ENCODE peak calls at places on chromosomes 13 and 19, in five cellular contexts. F is AG04450; O is right lobe of liver; D is keratinocyte; P is CD4-positive, alpha-beta T cell. L is an unnamed sample. For H3K9me3, the result is how much of the 10 kb centered on the place peaks cover.

GRCh38 chr19:41755328-41755913 is at the start of gene CEACAM6:
- DNase-seq in O (no peak), P (no peak), D (no peak), F (no peak), L (no peak)

GRCh38 chr19:35501684-35502083 is 11.4 kb upstream of the KRTDAP start:
- DNase-seq in P (no peak), F (no peak), O (no peak), D (no peak), L (no peak)

GRCh38 chr19:29680937-29681336 is 15.7 kb downstream of the PLEKHF1 start:
- DNase-seq in F (no peak), D (no peak), P (no peak), O (no peak), L (no peak)

GRCh38 chr13:25286308-25286968 is 850 bp downstream of the MTMR6 start:
- DNase-seq in D (no peak), F (no peak), O (peak), P (peak), L (peak)

GRCh38 chr19:41696402-41697197 is 8.5 kb upstream of the CEACAM7 start:
- DNase-seq in F (no peak), D (no peak), O (no peak), P (no peak), L (no peak)

GRCh38 chr13:70353096-70353495 is 244.8 kb upstream of the KLHL1 start:
- DNase-seq in F (no peak), D (no peak), P (no peak), O (no peak), L (no peak)

GRCh38 chr13:54185785-54186184 is 1157.2 kb downstream of the OLFM4 start:
- DNase-seq in D (no peak), O (no peak), P (no peak), F (no peak), L (no peak)

GRCh38 chr19:38142176-38143035 is 81.6 kb downstream of the DPF1 start:
- DNase-seq in P (peak), D (no peak), F (no peak), O (no peak), L (peak)

GRCh38 chr13:28718538-28719226 is at the start of gene SLC46A3:
- DNase-seq in O (peak), P (peak), D (peak), F (peak), L (peak)

GRCh38 chr13:50238922-50239321 is 223.7 kb downstream of the KCNRG start:
- DNase-seq in P (no peak), D (no peak), F (no peak), O (no peak), L (no peak)

GRCh38 chr19:6987850-6988249 is 33.4 kb downstream of the MBD3L2B start:
- DNase-seq in F (no peak), O (no peak), P (no peak), D (no peak), L (no peak)

GRCh38 chr19:6983448-6983847 is 37.8 kb downstream of the MBD3L2B start:
- DNase-seq in P (no peak), F (no peak), O (no peak), D (no peak), L (no peak)

GRCh38 chr19:6988257-6988656 is 33.0 kb downstream of the MBD3L2B start:
- DNase-seq in P (no peak), F (no peak), D (no peak), O (no peak), L (no peak)
- H3K9me3 ChIP-seq in P (under half), F (under half), D (under half), O (under half), L (under half)

GRCh38 chr19:4369109-4369887 is 25.9 kb downstream of the MPND start:
- DNase-seq in O (no peak), D (peak), P (peak), F (no peak), L (peak)
- H3K9me3 ChIP-seq in O (under half), D (under half), P (under half), F (under half), L (under half)

DNA sequence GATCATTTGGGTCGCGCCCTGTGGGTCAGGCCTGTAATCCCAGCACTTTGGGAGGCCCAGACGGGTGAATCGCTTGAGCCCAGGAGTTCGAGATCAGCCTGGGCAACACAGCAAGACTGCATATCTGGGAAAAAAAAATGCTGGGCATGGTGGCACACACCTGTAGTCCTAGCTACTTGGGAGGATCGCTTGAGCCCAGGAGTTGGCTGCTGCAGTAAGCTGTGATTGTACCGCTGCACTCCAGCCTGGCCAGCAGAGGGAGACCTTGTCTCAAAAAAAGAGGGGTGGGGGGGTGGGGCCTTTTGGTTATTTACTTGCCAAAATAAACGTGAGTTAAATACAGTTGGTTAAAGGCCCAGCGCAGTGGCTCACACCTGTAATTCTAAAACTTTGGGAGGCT is 9.8 kb upstream of the ZNF544 start:
- DNase-seq in P (peak), O (no peak), F (no peak), D (no peak), L (no peak)
- H3K9me3 ChIP-seq in P (half or more), O (under half), F (half or more), D (under half), L (under half)

DNA sequence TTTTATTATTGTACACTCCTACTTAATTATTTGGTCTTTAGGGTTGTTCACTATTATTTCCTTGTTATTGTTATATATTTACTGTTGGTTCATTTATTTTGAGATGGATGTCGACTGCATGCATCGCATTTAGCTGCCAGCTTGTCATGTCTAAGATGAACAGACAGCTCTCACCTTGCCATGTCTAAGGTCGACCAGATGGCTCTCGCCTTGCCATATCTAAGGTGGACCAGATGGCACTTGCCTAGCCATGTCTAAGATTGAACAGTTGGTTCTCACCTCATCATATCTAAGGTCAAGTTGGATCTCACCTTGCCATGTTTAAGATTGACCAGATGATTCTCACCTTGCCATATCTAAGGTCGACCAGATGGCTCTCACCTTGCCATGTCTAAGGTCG is 1440.9 kb downstream of the UQCRFS1 start:
- DNase-seq in O (no peak), F (no peak), P (no peak), D (no peak), L (no peak)
- H3K9me3 ChIP-seq in O (under half), F (half or more), P (half or more), D (under half), L (under half)

GRCh38 chr19:57701625-57702024 is 7.4 kb downstream of the ZNF154 start:
- DNase-seq in D (no peak), O (no peak), F (no peak), P (no peak), L (no peak)
- H3K9me3 ChIP-seq in D (under half), O (under half), F (half or more), P (half or more), L (under half)

GRCh38 chr13:99224019-99224418 is 23.4 kb downstream of the UBAC2 start:
- DNase-seq in O (no peak), D (no peak), P (no peak), F (no peak), L (no peak)
- H3K9me3 ChIP-seq in O (under half), D (under half), P (under half), F (under half), L (under half)

L was measured in T-helper 17 cell.